ENCODE peak calls at places on chromosomes 1 and 21, in four cellular contexts. E is neural progenitor cell, S is mammary epithelial cell, U is mesenchymal stem cell. W is an unnamed sample. For H3K36me3, the result is how much of the 10 kb centered on the place peaks cover.

GRCh38 chr1:183956559-183957188 is 80.9 kb downstream of the COLGALT2 start:
- DNase-seq in E (no peak), S (peak), U (peak), W (peak)

GRCh38 chr1:240947438-240948224 is 335.7 kb upstream of the GREM2 start:
- DNase-seq in E (no peak), S (no peak), U (no peak), W (no peak)

GRCh38 chr1:42282024-42282579 is 52.9 kb downstream of the FOXJ3 start:
- DNase-seq in E (no peak), S (peak), U (peak), W (no peak)

GRCh38 chr1:243712242-243712641 is 137.8 kb downstream of the AKT3 start:
- DNase-seq in E (no peak), S (no peak), U (no peak), W (no peak)

GRCh38 chr1:222171005-222171404 is 376.9 kb downstream of the HHIPL2 start:
- DNase-seq in E (peak), S (peak), U (peak), W (peak)

GRCh38 chr1:235050911-235051360 is 77.7 kb downstream of the TOMM20 start:
- DNase-seq in E (no peak), S (no peak), U (peak), W (peak)

GRCh38 chr1:61441723-61442262 is 283.1 kb downstream of the TM2D1 start:
- DNase-seq in E (no peak), S (no peak), U (peak), W (no peak)

GRCh38 chr1:172269644-172270043 is 150.8 kb upstream of the C1orf105 start:
- DNase-seq in E (no peak), S (peak), U (peak), W (no peak)

GRCh38 chr1:223466156-223466555 is 72.9 kb downstream of the CCDC185 start:
- DNase-seq in E (no peak), S (no peak), U (no peak), W (no peak)

GRCh38 chr1:183604811-183605210 is 14.6 kb upstream of the NCF2 start:
- DNase-seq in E (no peak), S (no peak), U (no peak), W (no peak)

GRCh38 chr1:38141483-38141882 is 94.9 kb upstream of the POU3F1 start:
- DNase-seq in E (peak), S (no peak), U (no peak), W (no peak)

GRCh38 chr1:117656202-117656641 is 50.4 kb downstream of the TENT5C start:
- DNase-seq in E (no peak), S (no peak), U (no peak), W (no peak)

GRCh38 chr1:55965981-55966461 is 613.3 kb downstream of the PLPP3 start:
- DNase-seq in E (no peak), S (peak), U (no peak), W (peak)

GRCh38 chr1:211472724-211473123 is 19.2 kb downstream of the RD3 start:
- DNase-seq in E (no peak), S (no peak), U (no peak), W (no peak)

GRCh38 chr1:215842905-215843304 is 275.8 kb downstream of the KCTD3 start:
- DNase-seq in E (no peak), S (no peak), U (no peak), W (no peak)

GRCh38 chr1:6580588-6581270 is 935 bp downstream of the ZBTB48 start:
- DNase-seq in E (peak), S (no peak), U (peak), W (peak)

GRCh38 chr1:36109041-36109679 is 15.9 kb downstream of the COL8A2 start:
- DNase-seq in E (no peak), S (peak), U (peak), W (peak)

GRCh38 chr1:23074012-23074411 is 54.7 kb downstream of the KDM1A start:
- DNase-seq in E (no peak), S (no peak), U (no peak), W (no peak)

GRCh38 chr1:167713330-167714081 is 8.3 kb upstream of the MPZL1 start:
- DNase-seq in E (peak), S (no peak), U (peak), W (no peak)

GRCh38 chr21:35528109-35529042 is 479.3 kb upstream of the RUNX1 start:
- DNase-seq in E (no peak), S (no peak), U (no peak), W (no peak)

GRCh38 chr1:169156537-169156936 is 50.0 kb downstream of the ATP1B1 start:
- DNase-seq in E (no peak), S (no peak), U (no peak), W (no peak)

GRCh38 chr1:1779691-1780597 is 1.7 kb upstream of the NADK start:
- DNase-seq in E (peak), S (peak), U (peak), W (peak)

GRCh38 chr21:28444567-28444966 is 548.1 kb downstream of the LTN1 start:
- DNase-seq in E (no peak), S (no peak), U (no peak), W (no peak)

GRCh38 chr1:100188617-100189016 is 10.6 kb upstream of the LRRC39 start:
- DNase-seq in E (no peak), S (peak), U (peak), W (peak)

GRCh38 chr1:2985121-2985561 is 36.1 kb upstream of the ACTRT2 start:
- DNase-seq in E (no peak), S (no peak), U (no peak), W (peak)

GRCh38 chr1:52571783-52572182 is 18.9 kb upstream of the TUT4 start:
- DNase-seq in E (no peak), S (no peak), U (peak), W (no peak)

GRCh38 chr1:48775817-48776399 is 783 bp downstream of the BEND5 start:
- DNase-seq in E (no peak), S (no peak), U (no peak), W (peak)

GRCh38 chr1:98389809-98390208 is 271.7 kb upstream of the SNX7 start:
- DNase-seq in E (no peak), S (peak), U (peak), W (no peak)

GRCh38 chr1:202915146-202915545 is 11.9 kb downstream of the KLHL12 start:
- DNase-seq in E (no peak), S (no peak), U (no peak), W (no peak)

GRCh38 chr1:19311503-19311930 is 427 bp downstream of the AKR7A2 start:
- DNase-seq in E (no peak), S (no peak), U (no peak), W (no peak)

GRCh38 chr1:6198646-6199297 is 623 bp downstream of the RPL22 start:
- DNase-seq in E (no peak), S (peak), U (peak), W (peak)

GRCh38 chr1:232990176-232990723 is 39.8 kb downstream of the NTPCR start:
- DNase-seq in E (no peak), S (no peak), U (no peak), W (peak)

GRCh38 chr1:107019166-107019565 is 37.3 kb upstream of the PRMT6 start:
- DNase-seq in E (no peak), S (no peak), U (no peak), W (peak)

GRCh38 chr1:95953005-95953404 is 719.0 kb downstream of the RWDD3 start:
- DNase-seq in E (peak), S (no peak), U (peak), W (no peak)

GRCh38 chr1:226126824-226127591 is 59.5 kb downstream of the ACBD3 start:
- DNase-seq in E (no peak), S (peak), U (no peak), W (peak)

GRCh38 chr1:236904874-236905741 is 99.1 kb downstream of the MT1HL1 start:
- DNase-seq in E (no peak), S (peak), U (peak), W (peak)

GRCh38 chr1:15722411-15722810 is 13.6 kb upstream of the SLC25A34 start:
- DNase-seq in E (no peak), S (no peak), U (no peak), W (peak)

GRCh38 chr1:114131526-114132220 is 22.0 kb downstream of the SYT6 start:
- DNase-seq in E (no peak), S (no peak), U (no peak), W (no peak)

GRCh38 chr1:156676820-156677615 is at the start of gene NES:
- DNase-seq in E (peak), S (no peak), U (peak), W (peak)

DNA sequence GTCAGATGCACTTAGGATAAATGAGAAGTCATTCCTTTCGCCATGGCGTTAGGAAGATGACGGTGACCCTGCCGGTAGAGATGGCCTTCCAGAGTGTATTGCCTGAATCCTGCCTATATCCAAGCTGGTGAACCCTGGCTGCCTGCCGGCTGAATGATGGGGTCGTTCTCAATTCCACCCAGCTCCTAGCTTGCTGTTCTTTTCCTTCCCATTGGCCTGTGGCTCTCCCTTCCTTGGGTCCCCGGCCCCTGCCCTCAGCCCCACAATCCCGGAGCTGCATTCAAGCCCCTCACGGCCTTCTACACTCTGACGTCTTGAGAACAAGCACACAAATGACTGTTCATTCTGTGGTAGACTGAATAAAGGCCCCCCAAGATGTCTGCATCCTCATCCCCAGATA is 28.2 kb upstream of the ZBTB21 start:
- DNase-seq in E (no peak), S (no peak), U (no peak), W (no peak)
- H2AFZ ChIP-seq in E (no peak), S (no peak), U (no peak), W (no peak)

DNA sequence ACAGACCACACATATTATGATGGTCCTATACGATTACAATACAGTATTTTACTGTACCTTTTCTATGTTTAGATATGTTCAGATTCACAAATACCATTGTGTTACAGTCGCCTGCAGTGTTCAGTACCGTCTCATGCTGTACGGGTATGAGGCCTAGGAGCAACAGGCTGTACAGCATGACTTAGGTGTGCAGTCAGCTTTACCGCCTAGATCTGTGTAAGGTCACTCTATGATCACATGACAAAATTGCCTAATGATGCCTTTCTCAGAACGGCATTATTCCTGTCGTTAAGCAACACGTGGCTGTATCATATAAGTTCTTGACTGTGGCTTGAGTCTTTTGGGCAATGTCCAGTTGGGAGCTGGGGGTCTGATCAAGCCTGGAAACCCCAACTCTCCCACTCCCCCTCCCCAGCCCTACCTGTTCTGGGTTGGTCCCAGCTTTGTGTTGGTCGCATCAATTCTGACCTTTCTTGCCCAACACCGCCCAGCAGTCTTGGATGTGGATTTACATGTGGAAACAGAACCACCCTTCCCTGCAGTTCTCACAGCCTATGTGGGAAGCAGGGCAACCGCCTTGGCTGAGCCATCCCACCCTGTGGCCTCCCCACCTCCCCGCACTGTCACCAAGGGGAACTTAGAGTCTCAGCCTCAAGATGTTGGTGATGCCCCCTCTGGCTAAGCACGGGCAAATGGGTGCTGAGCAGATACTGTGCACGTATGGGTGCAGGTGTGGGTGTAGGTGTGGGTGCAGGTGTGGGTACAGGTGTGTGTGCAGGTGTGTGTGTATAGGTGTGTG is 80.2 kb upstream of the ACTL8 start:
- DNase-seq in E (no peak), S (no peak), U (peak), W (peak)
- H3K36me3 ChIP-seq in E (under half), S (under half), U (half or more), W (under half)

GRCh38 chr1:204359474-204360255 is at the start of gene PLEKHA6:
- DNase-seq in E (peak), S (no peak), U (peak), W (peak)

GRCh38 chr1:204361341-204361771 is 1.6 kb upstream of the PLEKHA6 start:
- DNase-seq in E (no peak), S (no peak), U (no peak), W (no peak)

GRCh38 chr1:204359131-204359473 is 627 bp downstream of the PLEKHA6 start:
- DNase-seq in E (peak), S (no peak), U (no peak), W (no peak)

GRCh38 chr1:204361781-204362180 is 2.1 kb upstream of the PLEKHA6 start:
- DNase-seq in E (no peak), S (no peak), U (no peak), W (no peak)

GRCh38 chr1:204360314-204360713 is 585 bp upstream of the PLEKHA6 start:
- DNase-seq in E (no peak), S (no peak), U (no peak), W (no peak)
- H2AFZ ChIP-seq in E (no peak), S (no peak), U (peak), W (no peak)

GRCh38 chr1:186325239-186325638 is 49.8 kb downstream of the TPR start:
- DNase-seq in E (peak), S (no peak), U (peak), W (no peak)

GRCh38 chr1:186327331-186327730 is 47.7 kb downstream of the TPR start:
- DNase-seq in E (no peak), S (no peak), U (no peak), W (no peak)

GRCh38 chr1:186326009-186326408 is 49.0 kb downstream of the TPR start:
- DNase-seq in E (no peak), S (no peak), U (no peak), W (no peak)

GRCh38 chr1:186330758-186331157 is 44.3 kb downstream of the TPR start:
- DNase-seq in E (peak), S (no peak), U (peak), W (no peak)
- H3K36me3 ChIP-seq in E (under half), S (half or more), U (under half), W (half or more)

GRCh38 chr1:199101139-199101538 is 462.3 kb downstream of the PTPRC start:
- DNase-seq in E (no peak), S (no peak), U (no peak), W (no peak)

GRCh38 chr1:199102239-199102638 is 463.4 kb downstream of the PTPRC start:
- DNase-seq in E (no peak), S (no peak), U (no peak), W (no peak)

GRCh38 chr1:199098468-199098867 is 459.6 kb downstream of the PTPRC start:
- DNase-seq in E (no peak), S (no peak), U (no peak), W (no peak)

GRCh38 chr1:199096601-199097000 is 457.8 kb downstream of the PTPRC start:
- DNase-seq in E (no peak), S (no peak), U (no peak), W (no peak)

GRCh38 chr1:199101635-199102034 is 462.8 kb downstream of the PTPRC start:
- DNase-seq in E (no peak), S (no peak), U (no peak), W (no peak)
- H2AFZ ChIP-seq in E (no peak), S (no peak), U (no peak), W (no peak)

DNA sequence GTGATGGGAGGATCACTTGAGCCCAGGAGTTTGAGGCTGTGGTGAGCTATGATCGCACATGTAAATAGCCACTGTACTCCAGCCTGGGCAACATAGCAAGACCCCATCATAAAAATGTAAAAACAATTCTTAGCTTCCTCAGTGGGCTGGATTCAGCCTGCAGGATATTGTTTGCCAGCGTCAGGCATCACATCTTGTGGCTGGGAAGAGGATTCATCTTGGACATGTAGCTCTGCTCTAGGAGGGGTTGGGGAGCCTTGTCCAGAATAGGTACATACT is 19.3 kb upstream of the ST3GAL3 start:
- DNase-seq in E (no peak), S (no peak), U (no peak), W (no peak)
- H3K36me3 ChIP-seq in E (under half), S (under half), U (half or more), W (half or more)

GRCh38 chr21:40165212-40165611 is 298.0 kb downstream of the PCP4 start:
- DNase-seq in E (peak), S (no peak), U (no peak), W (no peak)
- H2AFZ ChIP-seq in E (peak), S (no peak), U (no peak), W (no peak)